ENCODE peak calls at places on chromosomes 5 and 9, in ten cellular contexts. W, G, Y, K, U, L, N, Z, D and S are unnamed samples.
A peak's percentile ranks its signal among the peaks of the same experiment; 100 is the strongest.

GRCh38 chr5:6754766-6755165 is 41.5 kb downstream of the TENT4A start:
- DNase-seq in Y (no peak), W (no peak), G (no peak), L (no peak), N (no peak), D (no peak), U (no peak), Z (no peak), K (no peak), S (no peak)

GRCh38 chr5:132487841-132488555 is 2.6 kb downstream of the IRF1 start:
- DNase-seq in L (no peak), N (no peak), D (no peak), Z (no peak), Y (no peak), W (peak; percentile 4), K (no peak), G (no peak), U (no peak), S (no peak)

GRCh38 chr5:150112211-150113046 is 26.1 kb upstream of the CSF1R start:
- DNase-seq in D (no peak), N (no peak), W (peak; percentile 33), Z (peak; percentile 97), K (no peak), U (peak; percentile 91), L (peak; percentile 46), G (no peak), Y (peak; percentile 32), S (peak; percentile 83)

GRCh38 chr5:154811653-154812465 is 38.5 kb downstream of the FAXDC2 start:
- DNase-seq in U (peak; percentile 65), Z (peak; percentile 73), K (peak; percentile 39), G (peak; percentile 77), W (peak; percentile 60), N (peak; percentile 44), Y (no peak), L (peak; percentile 58), D (peak; percentile 67), S (no peak)

GRCh38 chr5:156103116-156103860 is 223.7 kb upstream of the SGCD start:
- DNase-seq in Z (peak; percentile 70), G (no peak), Y (no peak), N (no peak), W (no peak), D (no peak), U (no peak), K (no peak), L (no peak), S (no peak)

GRCh38 chr5:39605966-39606591 is 181.3 kb upstream of the DAB2 start:
- DNase-seq in D (no peak), W (no peak), Z (peak; percentile 57), G (peak; percentile 30), Y (no peak), U (no peak), K (no peak), L (no peak), N (no peak), S (no peak)

GRCh38 chr5:33166522-33166921 is 274.2 kb upstream of the TARS1 start:
- DNase-seq in K (no peak), D (peak; percentile 36), Y (no peak), W (no peak), L (no peak), Z (no peak), G (peak; percentile 17), U (no peak), N (no peak), S (no peak)

GRCh38 chr5:175542232-175542965 is 64.0 kb downstream of the SFXN1 start:
- DNase-seq in U (no peak), L (no peak), W (no peak), Y (no peak), N (no peak), K (no peak), G (no peak), D (no peak), Z (peak; percentile 7), S (no peak)

GRCh38 chr5:151696470-151697061 is 9.9 kb upstream of the SPARC start:
- DNase-seq in U (peak; percentile 85), K (no peak), G (no peak), W (peak; percentile 58), D (peak; percentile 46), Z (peak; percentile 100), Y (peak; percentile 66), N (no peak), L (peak; percentile 49), S (peak; percentile 97)
- H3K4me3 ChIP-seq in U (no peak overlapping the region), K (no peak overlapping the region), G (no peak overlapping the region), W (no peak overlapping the region), D (peak overlapping the region; percentile 30), Z (peak overlapping the region; percentile 52), Y (no peak overlapping the region), N (no peak overlapping the region), L (no peak overlapping the region), S (peak overlapping the region; percentile 26)

DNA sequence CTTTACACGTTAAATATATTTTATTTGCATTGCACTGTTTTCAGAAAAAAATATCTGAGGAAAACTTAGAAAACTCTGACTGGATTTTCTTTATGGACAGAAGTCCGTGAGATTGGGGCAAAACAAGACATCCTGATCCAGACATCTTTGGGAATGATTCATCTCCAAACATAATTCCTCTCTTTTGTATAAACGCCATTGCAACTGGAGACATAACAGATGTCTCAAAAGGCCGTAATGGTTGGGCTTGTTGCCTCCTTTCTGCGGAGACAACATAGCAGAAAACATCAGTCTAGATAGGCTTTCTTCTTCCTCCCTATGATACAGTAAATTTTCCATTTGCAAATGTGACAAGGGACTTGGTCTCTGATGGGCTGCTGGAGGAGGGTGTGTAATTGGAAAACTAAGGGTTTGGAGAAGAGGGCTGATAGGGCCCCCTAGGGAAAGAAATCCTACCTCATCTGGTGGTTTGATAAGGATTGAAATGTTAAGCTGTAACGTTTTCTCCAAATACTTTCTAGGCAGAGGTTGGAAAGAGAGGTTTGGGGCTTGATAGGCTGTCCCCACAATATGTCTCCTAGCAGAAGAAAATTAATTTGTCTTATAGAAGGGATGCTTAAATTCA is 631.5 kb upstream of the ST8SIA4 start:
- DNase-seq in L (no peak), G (no peak), Z (peak; percentile 70), W (no peak), N (no peak), K (no peak), Y (no peak), U (no peak), D (no peak), S (no peak)
- H3K36me3 ChIP-seq in L (no peaks in the 10 kb centered on the region), G (no peaks in the 10 kb centered on the region), Z (no peaks in the 10 kb centered on the region), W (no peaks in the 10 kb centered on the region), N (no peaks in the 10 kb centered on the region), K (no peaks in the 10 kb centered on the region), Y (no peaks in the 10 kb centered on the region), U (no peaks in the 10 kb centered on the region), D (no peaks in the 10 kb centered on the region), S (no peaks in the 10 kb centered on the region)

GRCh38 chr9:120917989-120918630 is 8.5 kb downstream of the TRAF1 start:
- DNase-seq in U (no peak), L (no peak), G (no peak), Z (no peak), N (no peak), Y (no peak), D (no peak), W (no peak), K (no peak), S (no peak)

GRCh38 chr9:120918931-120919638 is 7.5 kb downstream of the TRAF1 start:
- DNase-seq in N (no peak), L (no peak), W (no peak), G (no peak), Z (no peak), K (peak; percentile 67), Y (no peak), D (no peak), U (no peak), S (no peak)

GRCh38 chr9:120920495-120921178 is 6.0 kb downstream of the TRAF1 start:
- DNase-seq in N (no peak), L (no peak), Y (no peak), W (no peak), G (no peak), D (no peak), Z (no peak), U (no peak), K (no peak), S (no peak)

GRCh38 chr9:120921751-120922181 is 4.8 kb downstream of the TRAF1 start:
- DNase-seq in D (no peak), G (no peak), N (no peak), Z (no peak), L (no peak), W (no peak), U (no peak), Y (no peak), K (no peak), S (no peak)

GRCh38 chr9:120919639-120920494 is 6.7 kb downstream of the TRAF1 start:
- DNase-seq in L (no peak), U (no peak), G (no peak), K (no peak), Y (no peak), N (peak; percentile 33), D (no peak), W (peak; percentile 75), Z (no peak), S (no peak)
- H3K4me3 ChIP-seq in L (no peak overlapping the region), U (no peak overlapping the region), G (no peak overlapping the region), K (no peak overlapping the region), Y (no peak overlapping the region), N (peak overlapping the region; percentile 42), D (no peak overlapping the region), W (no peak overlapping the region), Z (no peak overlapping the region), S (no peak overlapping the region)

GRCh38 chr5:171445910-171446516 is 26.6 kb downstream of the FGF18 start:
- DNase-seq in D (no peak), G (no peak), L (no peak), K (no peak), N (no peak), W (peak; percentile 65), Z (peak; percentile 89), Y (no peak), U (peak; percentile 69), S (no peak)

GRCh38 chr5:171444582-171444981 is 25.1 kb downstream of the FGF18 start:
- DNase-seq in G (no peak), Y (peak; percentile 61), U (no peak), K (no peak), L (no peak), Z (peak; percentile 65), D (no peak), N (no peak), W (no peak), S (no peak)

GRCh38 chr5:171438753-171439152 is 19.3 kb downstream of the FGF18 start:
- DNase-seq in U (no peak), Z (no peak), L (no peak), Y (no peak), N (no peak), W (no peak), G (no peak), K (no peak), D (no peak), S (no peak)

GRCh38 chr5:171441246-171441791 is 21.9 kb downstream of the FGF18 start:
- DNase-seq in W (no peak), U (no peak), N (no peak), Z (no peak), D (no peak), Y (no peak), L (no peak), G (no peak), K (no peak), S (no peak)

DNA sequence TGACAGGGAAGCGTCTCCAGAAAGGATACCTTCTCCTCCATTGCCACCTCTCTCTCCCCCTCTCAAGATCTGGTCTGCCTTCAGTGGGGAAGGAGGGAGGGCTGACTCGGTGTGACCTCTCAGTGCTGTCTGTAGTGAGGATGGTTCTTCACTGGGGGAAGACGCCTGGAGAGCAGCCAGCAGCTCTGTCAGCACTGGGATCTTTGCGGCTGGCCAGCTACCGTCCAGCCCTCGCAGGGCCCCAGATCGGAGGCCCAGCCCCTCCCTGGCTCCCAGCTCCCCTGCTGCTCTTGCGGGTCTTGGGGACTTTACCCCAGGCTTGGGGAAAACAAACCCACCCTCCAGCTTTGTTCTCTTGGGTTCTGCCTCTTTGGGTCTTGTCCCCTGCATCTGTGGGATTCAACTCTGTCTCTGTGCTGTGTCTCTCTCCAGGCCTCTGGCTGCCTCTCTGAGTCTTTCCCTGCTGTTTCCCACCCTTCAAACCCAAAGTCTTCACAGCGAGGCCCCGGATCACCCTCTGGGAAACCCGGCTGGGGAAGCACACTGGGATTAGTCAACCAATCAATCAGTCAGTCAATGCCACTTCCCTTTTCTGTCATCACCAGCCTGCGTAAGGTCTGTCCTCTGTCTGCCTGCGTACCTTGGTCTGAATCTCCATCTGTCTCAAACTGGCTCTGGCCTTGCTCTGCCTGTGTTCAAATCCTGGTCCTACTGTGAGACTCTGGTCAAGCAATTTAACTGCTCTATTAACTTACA is 23.0 kb downstream of the FGF18 start:
- DNase-seq in D (no peak), U (no peak), Z (no peak), L (no peak), K (no peak), N (no peak), W (no peak), Y (no peak), G (no peak), S (no peak)
- H3K36me3 ChIP-seq in D (no peaks in the 10 kb centered on the region), U (no peaks in the 10 kb centered on the region), Z (no peaks in the 10 kb centered on the region), L (no peaks in the 10 kb centered on the region), K (peaks cover 2% of the 10 kb centered on the region), N (no peaks in the 10 kb centered on the region), W (no peaks in the 10 kb centered on the region), Y (no peaks in the 10 kb centered on the region), G (no peaks in the 10 kb centered on the region), S (no peaks in the 10 kb centered on the region)